ENCODE peak calls at places on chromosomes 1 and 21, in ten cellular contexts. B, C, O, K, D, A, H, S, F and N are unnamed samples.

GRCh38 chr21:30831194-30831765 is 1.7 kb upstream of the KRTAP7-1 start:
- DNase-seq in B (no peak), C (no peak), O (peak; percentile 76), K (no peak), D (no peak), A (no peak), H (peak; percentile 8), S (no peak), F (no peak), N (no peak)

GRCh38 chr1:241950390-241950789 is 7.2 kb upstream of the BECN2 start:
- DNase-seq in B (no peak), C (no peak), O (peak; percentile 71), K (no peak), D (no peak), A (no peak), H (no peak), S (no peak), F (no peak), N (no peak)

GRCh38 chr1:17582124-17582768 is 42.7 kb downstream of the ARHGEF10L start:
- DNase-seq in B (no peak), C (no peak), O (no peak), K (no peak), D (no peak), A (peak; percentile 79), H (peak; percentile 45), S (no peak), F (no peak), N (no peak)

GRCh38 chr1:77542784-77543183 is 139.7 kb downstream of the ZZZ3 start:
- DNase-seq in B (no peak), C (no peak), O (no peak), K (no peak), D (no peak), A (no peak), H (no peak), S (no peak), F (no peak), N (no peak)

GRCh38 chr1:62237361-62237760 is 42.7 kb downstream of the L1TD1 start:
- DNase-seq in B (no peak), C (no peak), O (peak; percentile 36), K (no peak), D (no peak), A (no peak), H (no peak), S (no peak), F (no peak), N (no peak)

GRCh38 chr1:114585221-114585620 is 3.8 kb upstream of the BCAS2 start:
- DNase-seq in B (no peak), C (no peak), O (no peak), K (no peak), D (no peak), A (no peak), H (no peak), S (no peak), F (no peak), N (no peak)

GRCh38 chr1:202159534-202160371 is 649 bp downstream of the PTPN7 start:
- DNase-seq in B (no peak), C (no peak), O (no peak), K (no peak), D (no peak), A (no peak), H (no peak), S (no peak), F (no peak), N (no peak)

GRCh38 chr1:214445846-214446614 is 105.4 kb downstream of the PTPN14 start:
- DNase-seq in B (no peak), C (no peak), O (peak; percentile 92), K (no peak), D (no peak), A (no peak), H (no peak), S (no peak), F (no peak), N (no peak)

GRCh38 chr1:162663589-162664030 is 31.3 kb downstream of the DDR2 start:
- DNase-seq in B (no peak), C (no peak), O (peak; percentile 17), K (no peak), D (no peak), A (no peak), H (peak; percentile 19), S (peak; percentile 91), F (peak; percentile 14), N (peak; percentile 59)

GRCh38 chr1:231883382-231883781 is 256.8 kb downstream of the DISC1 start:
- DNase-seq in B (no peak), C (no peak), O (no peak), K (no peak), D (no peak), A (no peak), H (no peak), S (no peak), F (no peak), N (no peak)

DNA sequence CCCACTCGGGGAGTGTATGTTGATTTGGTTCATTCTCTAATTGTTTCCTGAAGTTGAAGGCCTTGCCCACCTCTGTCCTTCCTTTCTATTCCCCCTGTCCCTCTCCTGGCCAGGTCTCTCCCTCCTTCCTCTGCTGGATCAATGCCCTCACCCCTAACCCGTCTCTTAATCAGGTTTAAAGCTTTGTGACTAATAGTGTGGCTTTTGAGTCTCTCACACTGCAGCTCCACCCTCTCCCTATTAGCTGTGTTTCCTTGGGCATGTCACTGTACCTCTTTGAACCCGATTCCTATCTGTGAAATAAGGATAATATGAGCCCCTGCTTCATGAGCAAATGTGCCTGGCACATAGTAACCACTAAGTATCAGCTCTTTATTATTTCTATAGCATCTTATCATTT is 20.5 kb downstream of the AHDC1 start:
- DNase-seq in B (no peak), C (no peak), O (no peak), K (no peak), D (no peak), A (no peak), H (no peak), S (no peak), F (no peak), N (no peak)
- H3K4me1 ChIP-seq in B (peaks cover 99% of the 10 kb centered on the region), C (no peaks in the 10 kb centered on the region), O (peaks cover 11% of the 10 kb centered on the region), K (peaks cover 3% of the 10 kb centered on the region), D (peaks cover 70% of the 10 kb centered on the region), A (no peaks in the 10 kb centered on the region), H (no peaks in the 10 kb centered on the region), S (peaks cover 86% of the 10 kb centered on the region), F (peaks cover 18% of the 10 kb centered on the region), N (no peaks in the 10 kb centered on the region)

GRCh38 chr1:164622057-164622840 is 63.3 kb downstream of the PBX1 start:
- DNase-seq in B (no peak), C (no peak), O (no peak), K (no peak), D (no peak), A (no peak), H (no peak), S (no peak), F (no peak), N (no peak)
- H3K27ac ChIP-seq in B (peak overlapping the region; percentile 86), C (no peak overlapping the region), O (no peak overlapping the region), K (no peak overlapping the region), D (peak overlapping the region; percentile 52), A (peak overlapping the region; percentile 44), H (peak overlapping the region; percentile 19), S (peak overlapping the region; percentile 75), F (no peak overlapping the region), N (peak overlapping the region; percentile 83)

DNA sequence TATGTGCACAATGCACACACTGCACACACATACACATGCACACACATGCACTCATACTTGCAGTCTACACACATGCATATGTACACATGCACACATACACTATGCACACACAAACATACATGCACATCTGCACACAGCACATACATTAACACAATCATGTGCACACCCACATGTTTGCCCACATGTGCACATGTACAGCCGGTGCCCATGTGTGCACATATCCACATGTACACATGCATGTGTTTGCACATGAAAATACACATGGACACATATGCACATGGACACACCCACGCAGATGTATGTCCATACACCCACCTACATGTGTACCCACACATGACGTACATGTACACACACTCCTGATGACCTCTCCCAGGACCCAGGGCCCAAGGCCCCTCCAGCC is 105.1 kb upstream of the ACTRT2 start:
- DNase-seq in B (no peak), C (no peak), O (no peak), K (no peak), D (no peak), A (no peak), H (no peak), S (no peak), F (no peak), N (no peak)
- H3K9me3 ChIP-seq in B (no peaks in the 10 kb centered on the region), C (no peaks in the 10 kb centered on the region), O (no peaks in the 10 kb centered on the region), K (no peaks in the 10 kb centered on the region), D (no peaks in the 10 kb centered on the region), A (no peaks in the 10 kb centered on the region), H (no peaks in the 10 kb centered on the region), S (no peaks in the 10 kb centered on the region), F (no peaks in the 10 kb centered on the region), N (no peaks in the 10 kb centered on the region)

GRCh38 chr1:32393136-32393535 is 1.1 kb downstream of the BSDC1 start:
- DNase-seq in B (no peak), C (no peak), O (no peak), K (no peak), D (no peak), A (no peak), H (no peak), S (no peak), F (no peak), N (no peak)

GRCh38 chr1:32388641-32389040 is 5.6 kb downstream of the BSDC1 start:
- DNase-seq in B (no peak), C (no peak), O (no peak), K (no peak), D (no peak), A (no peak), H (no peak), S (no peak), F (no peak), N (no peak)

GRCh38 chr1:32392358-32392757 is 1.9 kb downstream of the BSDC1 start:
- DNase-seq in B (no peak), C (no peak), O (no peak), K (no peak), D (no peak), A (no peak), H (no peak), S (no peak), F (no peak), N (no peak)

GRCh38 chr1:32393832-32394140 is 455 bp downstream of the BSDC1 start:
- DNase-seq in B (no peak), C (peak; percentile 72), O (peak; percentile 31), K (no peak), D (peak; percentile 59), A (peak; percentile 74), H (peak; percentile 52), S (no peak), F (no peak), N (no peak)

DNA sequence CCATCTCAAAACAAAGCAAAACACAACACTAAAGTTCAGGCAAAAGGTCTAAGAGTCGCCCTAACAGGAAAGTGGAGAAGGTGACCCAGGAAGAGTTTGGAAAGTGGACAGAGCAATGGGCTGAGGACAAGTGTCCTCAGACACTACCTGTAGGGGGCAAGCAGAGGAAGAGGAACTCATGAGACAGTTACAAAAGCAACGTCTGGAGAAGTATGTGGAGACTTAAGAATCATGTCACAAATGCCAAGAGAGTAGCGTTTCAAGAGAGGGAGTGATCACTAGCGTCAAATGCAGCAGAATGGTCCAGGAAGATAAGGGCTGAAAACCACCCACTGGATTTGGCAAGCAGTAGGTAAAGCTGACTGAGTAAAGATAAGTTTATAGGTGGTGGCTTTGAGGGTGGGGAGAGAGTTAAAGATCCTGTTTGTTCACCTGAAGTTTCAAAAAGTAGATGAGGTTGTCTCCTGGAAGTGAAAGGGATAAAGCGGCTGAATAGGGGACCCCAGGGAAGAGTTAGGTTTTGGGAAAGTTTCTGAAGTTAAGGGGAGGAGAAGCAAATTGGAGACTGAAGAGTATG is 3.2 kb downstream of the BSDC1 start:
- DNase-seq in B (no peak), C (no peak), O (no peak), K (no peak), D (no peak), A (no peak), H (no peak), S (no peak), F (no peak), N (no peak)
- H3K4me1 ChIP-seq in B (peaks cover 77% of the 10 kb centered on the region), C (peaks cover 15% of the 10 kb centered on the region), O (peaks cover 14% of the 10 kb centered on the region), K (no peaks in the 10 kb centered on the region), D (peaks cover 54% of the 10 kb centered on the region), A (peaks cover 19% of the 10 kb centered on the region), H (peaks cover 29% of the 10 kb centered on the region), S (peaks cover 43% of the 10 kb centered on the region), F (peaks cover 18% of the 10 kb centered on the region), N (peaks cover 11% of the 10 kb centered on the region)

GRCh38 chr1:230132758-230133157 is 65.7 kb downstream of the GALNT2 start:
- DNase-seq in B (no peak), C (no peak), O (no peak), K (no peak), D (no peak), A (no peak), H (no peak), S (no peak), F (no peak), N (no peak)
- H3K27ac ChIP-seq in B (no peak overlapping the region), C (no peak overlapping the region), O (no peak overlapping the region), K (no peak overlapping the region), D (no peak overlapping the region), A (no peak overlapping the region), H (no peak overlapping the region), S (peak overlapping the region; percentile 54), F (no peak overlapping the region), N (no peak overlapping the region)